ENCODE peak calls at places on chromosomes 6 and 20, in five cellular contexts. One of them, this sample, is unnamed.

GRCh38 chr6:138485005-138485545 is 14.2 kb downstream of the NHSL1 start:
- DNase-seq in NCI-H1105 treated with DMSO at 0.1 percent for 48 hours: peak; percentile 78
- DNase-seq in GDM1: no peak
- DNase-seq in aorta: no peak
- DNase-seq in MV-4-11: no peak
- DNase-seq in this sample: peak; percentile 20

GRCh38 chr6:26246553-26246952 is 118.4 kb upstream of the BTN3A2 start:
- DNase-seq in GDM1: no peak
- DNase-seq in NCI-H1105 treated with DMSO at 0.1 percent for 48 hours: no peak
- DNase-seq in MV-4-11: no peak
- DNase-seq in aorta: no peak
- DNase-seq in this sample: no peak

GRCh38 chr6:116229287-116229913 is 24.5 kb downstream of the TSPYL4 start:
- DNase-seq in MV-4-11: no peak
- DNase-seq in aorta: peak; percentile 92
- DNase-seq in GDM1: no peak
- DNase-seq in NCI-H1105 treated with DMSO at 0.1 percent for 48 hours: peak; percentile 88
- DNase-seq in this sample: no peak

GRCh38 chr6:143449731-143450452 is 603 bp downstream of the ADAT2 start:
- DNase-seq in MV-4-11: peak; percentile 20
- DNase-seq in GDM1: peak; percentile 60
- DNase-seq in aorta: no peak
- DNase-seq in NCI-H1105 treated with DMSO at 0.1 percent for 48 hours: peak; percentile 50
- DNase-seq in this sample: no peak

GRCh38 chr6:27161946-27162603 is 85.4 kb upstream of the PRSS16 start:
- DNase-seq in GDM1: peak; percentile 18
- DNase-seq in aorta: no peak
- DNase-seq in NCI-H1105 treated with DMSO at 0.1 percent for 48 hours: peak; percentile 68
- DNase-seq in MV-4-11: peak; percentile 55
- DNase-seq in this sample: peak; percentile 47

GRCh38 chr6:68941345-68941744 is 306.3 kb downstream of the ADGRB3 start:
- DNase-seq in MV-4-11: no peak
- DNase-seq in NCI-H1105 treated with DMSO at 0.1 percent for 48 hours: no peak
- DNase-seq in aorta: no peak
- DNase-seq in GDM1: no peak
- DNase-seq in this sample: no peak

GRCh38 chr6:15501806-15502450 is 160.9 kb downstream of the DTNBP1 start:
- DNase-seq in NCI-H1105 treated with DMSO at 0.1 percent for 48 hours: no peak
- DNase-seq in MV-4-11: peak; percentile 32
- DNase-seq in GDM1: no peak
- DNase-seq in aorta: peak; percentile 78
- DNase-seq in this sample: no peak

GRCh38 chr20:4613718-4614620 is 107.7 kb upstream of the PRND start:
- DNase-seq in MV-4-11: peak; percentile 59
- DNase-seq in NCI-H1105 treated with DMSO at 0.1 percent for 48 hours: peak; percentile 78
- DNase-seq in aorta: no peak
- DNase-seq in GDM1: no peak
- DNase-seq in this sample: peak; percentile 28

GRCh38 chr6:116649129-116649528 is 19.4 kb downstream of the ZUP1 start:
- DNase-seq in NCI-H1105 treated with DMSO at 0.1 percent for 48 hours: no peak
- DNase-seq in GDM1: no peak
- DNase-seq in MV-4-11: no peak
- DNase-seq in aorta: no peak
- DNase-seq in this sample: no peak

GRCh38 chr20:19867940-19868371 is 109.9 kb downstream of the RIN2 start:
- DNase-seq in aorta: no peak
- DNase-seq in NCI-H1105 treated with DMSO at 0.1 percent for 48 hours: no peak
- DNase-seq in MV-4-11: peak; percentile 93
- DNase-seq in GDM1: peak; percentile 37
- DNase-seq in this sample: no peak

GRCh38 chr6:84728602-84729001 is 35.8 kb downstream of the TBX18 start:
- DNase-seq in NCI-H1105 treated with DMSO at 0.1 percent for 48 hours: no peak
- DNase-seq in MV-4-11: no peak
- DNase-seq in GDM1: no peak
- DNase-seq in aorta: no peak
- DNase-seq in this sample: no peak

GRCh38 chr6:99614430-99615161 is 8.0 kb downstream of the PRDM13 start:
- DNase-seq in NCI-H1105 treated with DMSO at 0.1 percent for 48 hours: peak; percentile 71
- DNase-seq in MV-4-11: no peak
- DNase-seq in GDM1: no peak
- DNase-seq in aorta: no peak
- DNase-seq in this sample: peak; percentile 71

GRCh38 chr20:25293910-25294458 is 46.1 kb downstream of the PYGB start:
- DNase-seq in NCI-H1105 treated with DMSO at 0.1 percent for 48 hours: no peak
- DNase-seq in MV-4-11: no peak
- DNase-seq in GDM1: no peak
- DNase-seq in aorta: no peak
- DNase-seq in this sample: no peak

GRCh38 chr6:138814179-138814834 is 18.4 kb downstream of the ECT2L start:
- DNase-seq in NCI-H1105 treated with DMSO at 0.1 percent for 48 hours: peak; percentile 97
- DNase-seq in aorta: no peak
- DNase-seq in MV-4-11: no peak
- DNase-seq in GDM1: no peak
- DNase-seq in this sample: peak; percentile 70

GRCh38 chr6:108363756-108364356 is 69.0 kb downstream of the AFG1L start:
- DNase-seq in NCI-H1105 treated with DMSO at 0.1 percent for 48 hours: no peak
- DNase-seq in GDM1: no peak
- DNase-seq in MV-4-11: no peak
- DNase-seq in aorta: no peak
- DNase-seq in this sample: no peak

GRCh38 chr6:132021552-132022375 is 70.6 kb upstream of the CCN2 start:
- DNase-seq in aorta: no peak
- DNase-seq in GDM1: no peak
- DNase-seq in MV-4-11: no peak
- DNase-seq in NCI-H1105 treated with DMSO at 0.1 percent for 48 hours: no peak
- DNase-seq in this sample: no peak

GRCh38 chr6:29927841-29928388 is 14.4 kb upstream of the HLA-A start:
- DNase-seq in MV-4-11: no peak
- DNase-seq in aorta: no peak
- DNase-seq in GDM1: no peak
- DNase-seq in NCI-H1105 treated with DMSO at 0.1 percent for 48 hours: no peak
- DNase-seq in this sample: no peak

GRCh38 chr6:135870722-135871121 is 19.2 kb downstream of the PDE7B start:
- DNase-seq in GDM1: no peak
- DNase-seq in MV-4-11: no peak
- DNase-seq in NCI-H1105 treated with DMSO at 0.1 percent for 48 hours: no peak
- DNase-seq in aorta: no peak
- DNase-seq in this sample: no peak

GRCh38 chr6:125377621-125378020 is 75.9 kb upstream of the HDDC2 start:
- DNase-seq in MV-4-11: peak; percentile 97
- DNase-seq in aorta: no peak
- DNase-seq in GDM1: no peak
- DNase-seq in NCI-H1105 treated with DMSO at 0.1 percent for 48 hours: no peak
- DNase-seq in this sample: no peak

GRCh38 chr6:3835055-3835731 is 14.0 kb upstream of the FAM50B start:
- DNase-seq in GDM1: no peak
- DNase-seq in NCI-H1105 treated with DMSO at 0.1 percent for 48 hours: no peak
- DNase-seq in aorta: no peak
- DNase-seq in MV-4-11: peak; percentile 65
- DNase-seq in this sample: no peak

GRCh38 chr6:152273638-152274037 is 363.5 kb downstream of the SYNE1 start:
- DNase-seq in aorta: no peak
- DNase-seq in GDM1: no peak
- DNase-seq in NCI-H1105 treated with DMSO at 0.1 percent for 48 hours: no peak
- DNase-seq in MV-4-11: no peak
- DNase-seq in this sample: no peak

GRCh38 chr20:52118233-52118632 is 73.3 kb downstream of the ZFP64 start:
- DNase-seq in GDM1: no peak
- DNase-seq in NCI-H1105 treated with DMSO at 0.1 percent for 48 hours: no peak
- DNase-seq in aorta: no peak
- DNase-seq in MV-4-11: no peak
- DNase-seq in this sample: no peak

GRCh38 chr6:141874930-141875602 is 257.7 kb upstream of the GJE1 start:
- DNase-seq in MV-4-11: peak; percentile 82
- DNase-seq in NCI-H1105 treated with DMSO at 0.1 percent for 48 hours: no peak
- DNase-seq in GDM1: no peak
- DNase-seq in aorta: no peak
- DNase-seq in this sample: no peak

GRCh38 chr6:3664641-3665041 is 86.9 kb downstream of the PXDC1 start:
- DNase-seq in MV-4-11: no peak
- DNase-seq in aorta: no peak
- DNase-seq in NCI-H1105 treated with DMSO at 0.1 percent for 48 hours: no peak
- DNase-seq in GDM1: no peak
- DNase-seq in this sample: no peak

GRCh38 chr6:138647006-138647405 is 126.6 kb upstream of the CCDC28A start:
- DNase-seq in NCI-H1105 treated with DMSO at 0.1 percent for 48 hours: no peak
- DNase-seq in GDM1: no peak
- DNase-seq in MV-4-11: no peak
- DNase-seq in aorta: no peak
- DNase-seq in this sample: no peak

GRCh38 chr6:43495409-43495941 is 14.7 kb downstream of the LRRC73 start:
- DNase-seq in GDM1: no peak
- DNase-seq in MV-4-11: no peak
- DNase-seq in aorta: no peak
- DNase-seq in NCI-H1105 treated with DMSO at 0.1 percent for 48 hours: no peak
- DNase-seq in this sample: no peak

GRCh38 chr6:49692534-49692933 is 20.8 kb downstream of the CRISP2 start:
- DNase-seq in aorta: no peak
- DNase-seq in NCI-H1105 treated with DMSO at 0.1 percent for 48 hours: no peak
- DNase-seq in GDM1: no peak
- DNase-seq in MV-4-11: no peak
- DNase-seq in this sample: no peak

GRCh38 chr6:168377481-168377850 is 57.9 kb upstream of the DACT2 start:
- DNase-seq in aorta: peak; percentile 81
- DNase-seq in NCI-H1105 treated with DMSO at 0.1 percent for 48 hours: no peak
- DNase-seq in MV-4-11: no peak
- DNase-seq in GDM1: no peak
- DNase-seq in this sample: no peak

GRCh38 chr20:62427172-62428007 is at the start of gene RBBP8NL:
- DNase-seq in aorta: no peak
- DNase-seq in MV-4-11: no peak
- DNase-seq in GDM1: no peak
- DNase-seq in NCI-H1105 treated with DMSO at 0.1 percent for 48 hours: peak; percentile 65
- DNase-seq in this sample: peak; percentile 21

GRCh38 chr20:44976698-44977097 is 10.4 kb downstream of the STK4 start:
- DNase-seq in MV-4-11: no peak
- DNase-seq in aorta: no peak
- DNase-seq in GDM1: no peak
- DNase-seq in NCI-H1105 treated with DMSO at 0.1 percent for 48 hours: no peak
- DNase-seq in this sample: no peak

GRCh38 chr20:24772667-24773066 is 176.4 kb upstream of the CST7 start:
- DNase-seq in MV-4-11: no peak
- DNase-seq in NCI-H1105 treated with DMSO at 0.1 percent for 48 hours: no peak
- DNase-seq in aorta: no peak
- DNase-seq in GDM1: no peak
- DNase-seq in this sample: no peak

GRCh38 chr6:133202610-133203343 is 38.4 kb upstream of the EYA4 start:
- DNase-seq in MV-4-11: no peak
- DNase-seq in NCI-H1105 treated with DMSO at 0.1 percent for 48 hours: no peak
- DNase-seq in aorta: no peak
- DNase-seq in GDM1: no peak
- DNase-seq in this sample: no peak

GRCh38 chr6:327538-328183 is 35.4 kb downstream of the DUSP22 start:
- DNase-seq in GDM1: no peak
- DNase-seq in MV-4-11: no peak
- DNase-seq in aorta: no peak
- DNase-seq in NCI-H1105 treated with DMSO at 0.1 percent for 48 hours: no peak
- DNase-seq in this sample: no peak

GRCh38 chr20:1827974-1828785 is 67.0 kb upstream of the SIRPA start:
- DNase-seq in GDM1: no peak
- DNase-seq in MV-4-11: peak; percentile 62
- DNase-seq in aorta: peak; percentile 77
- DNase-seq in NCI-H1105 treated with DMSO at 0.1 percent for 48 hours: no peak
- DNase-seq in this sample: no peak

GRCh38 chr6:152057832-152058498 is 250.5 kb downstream of the ESR1 start:
- DNase-seq in GDM1: no peak
- DNase-seq in aorta: no peak
- DNase-seq in NCI-H1105 treated with DMSO at 0.1 percent for 48 hours: no peak
- DNase-seq in MV-4-11: no peak
- DNase-seq in this sample: no peak

GRCh38 chr20:32204485-32205115 is 2.9 kb downstream of the PLAGL2 start:
- DNase-seq in GDM1: no peak
- DNase-seq in MV-4-11: no peak
- DNase-seq in NCI-H1105 treated with DMSO at 0.1 percent for 48 hours: no peak
- DNase-seq in aorta: no peak
- DNase-seq in this sample: no peak

GRCh38 chr6:44855562-44856494 is 468.3 kb downstream of the CDC5L start:
- DNase-seq in GDM1: no peak
- DNase-seq in aorta: no peak
- DNase-seq in NCI-H1105 treated with DMSO at 0.1 percent for 48 hours: peak; percentile 49
- DNase-seq in MV-4-11: no peak
- DNase-seq in this sample: no peak

GRCh38 chr6:46816626-46817025 is 23.4 kb downstream of the MEP1A start:
- DNase-seq in GDM1: no peak
- DNase-seq in NCI-H1105 treated with DMSO at 0.1 percent for 48 hours: no peak
- DNase-seq in MV-4-11: no peak
- DNase-seq in aorta: no peak
- DNase-seq in this sample: no peak

This sample was measured in COR-L47.